ENCODE peak calls at places on chromosomes 3 and 15, in ten cellular contexts. One of them, this sample, is unnamed.
A peak's percentile ranks its signal among the peaks of the same experiment; 100 is the strongest.

GRCh38 chr3:158460929-158461328 is 110.1 kb upstream of the MLF1 start:
- DNase-seq in H1: no peak
- DNase-seq in NCI-H1436: no peak
- DNase-seq in activated CD4-positive, alpha-beta memory T cell treated with anti-CD3 and anti-CD28 coated beads, Interleukin-2, amount 10 ng/mL, durations not matched to agents 7 days and 5 days: no peak
- DNase-seq in GM04503: no peak
- DNase-seq in NCI-H187 treated with DMSO at 0.1 percent for 48 hours: no peak
- DNase-seq in AG08396: no peak
- DNase-seq in ovary: no peak
- DNase-seq in T-cell: no peak
- DNase-seq in effector memory CD4-positive, alpha-beta T cell: no peak
- DNase-seq in this sample: no peak

GRCh38 chr3:150235799-150236198 is 172.3 kb upstream of the TSC22D2 start:
- DNase-seq in GM04503: peak; percentile 91
- DNase-seq in T-cell: no peak
- DNase-seq in effector memory CD4-positive, alpha-beta T cell: no peak
- DNase-seq in activated CD4-positive, alpha-beta memory T cell treated with anti-CD3 and anti-CD28 coated beads, Interleukin-2, amount 10 ng/mL, durations not matched to agents 7 days and 5 days: no peak
- DNase-seq in NCI-H1436: no peak
- DNase-seq in AG08396: peak; percentile 52
- DNase-seq in ovary: no peak
- DNase-seq in H1: no peak
- DNase-seq in NCI-H187 treated with DMSO at 0.1 percent for 48 hours: no peak
- DNase-seq in this sample: no peak

GRCh38 chr3:33096103-33096868 is 660 bp downstream of the GLB1 start:
- DNase-seq in effector memory CD4-positive, alpha-beta T cell: peak; percentile 27
- DNase-seq in T-cell: peak; percentile 22
- DNase-seq in AG08396: peak; percentile 63
- DNase-seq in H1: no peak
- DNase-seq in ovary: peak; percentile 40
- DNase-seq in GM04503: no peak
- DNase-seq in activated CD4-positive, alpha-beta memory T cell treated with anti-CD3 and anti-CD28 coated beads, Interleukin-2, amount 10 ng/mL, durations not matched to agents 7 days and 5 days: peak; percentile 54
- DNase-seq in NCI-H187 treated with DMSO at 0.1 percent for 48 hours: no peak
- DNase-seq in NCI-H1436: no peak
- DNase-seq in this sample: peak; percentile 35

GRCh38 chr3:16102905-16103364 is 71.5 kb upstream of the GALNT15 start:
- DNase-seq in ovary: no peak
- DNase-seq in activated CD4-positive, alpha-beta memory T cell treated with anti-CD3 and anti-CD28 coated beads, Interleukin-2, amount 10 ng/mL, durations not matched to agents 7 days and 5 days: no peak
- DNase-seq in AG08396: peak; percentile 42
- DNase-seq in NCI-H187 treated with DMSO at 0.1 percent for 48 hours: no peak
- DNase-seq in GM04503: peak; percentile 85
- DNase-seq in NCI-H1436: no peak
- DNase-seq in effector memory CD4-positive, alpha-beta T cell: no peak
- DNase-seq in T-cell: no peak
- DNase-seq in H1: no peak
- DNase-seq in this sample: no peak

GRCh38 chr3:107153981-107154380 is 223.3 kb upstream of the CCDC54 start:
- DNase-seq in NCI-H187 treated with DMSO at 0.1 percent for 48 hours: no peak
- DNase-seq in T-cell: no peak
- DNase-seq in GM04503: no peak
- DNase-seq in NCI-H1436: no peak
- DNase-seq in activated CD4-positive, alpha-beta memory T cell treated with anti-CD3 and anti-CD28 coated beads, Interleukin-2, amount 10 ng/mL, durations not matched to agents 7 days and 5 days: no peak
- DNase-seq in AG08396: no peak
- DNase-seq in H1: no peak
- DNase-seq in ovary: no peak
- DNase-seq in effector memory CD4-positive, alpha-beta T cell: no peak
- DNase-seq in this sample: no peak

GRCh38 chr3:186298876-186299275 is 63.2 kb downstream of the DGKG start:
- DNase-seq in T-cell: no peak
- DNase-seq in NCI-H1436: no peak
- DNase-seq in H1: no peak
- DNase-seq in NCI-H187 treated with DMSO at 0.1 percent for 48 hours: no peak
- DNase-seq in AG08396: no peak
- DNase-seq in GM04503: no peak
- DNase-seq in activated CD4-positive, alpha-beta memory T cell treated with anti-CD3 and anti-CD28 coated beads, Interleukin-2, amount 10 ng/mL, durations not matched to agents 7 days and 5 days: no peak
- DNase-seq in effector memory CD4-positive, alpha-beta T cell: no peak
- DNase-seq in ovary: no peak
- DNase-seq in this sample: no peak

GRCh38 chr15:43748376-43748775 is 2.1 kb downstream of the PDIA3 start:
- DNase-seq in effector memory CD4-positive, alpha-beta T cell: peak; percentile 10
- DNase-seq in H1: no peak
- DNase-seq in T-cell: no peak
- DNase-seq in AG08396: peak; percentile 25
- DNase-seq in NCI-H1436: no peak
- DNase-seq in ovary: no peak
- DNase-seq in activated CD4-positive, alpha-beta memory T cell treated with anti-CD3 and anti-CD28 coated beads, Interleukin-2, amount 10 ng/mL, durations not matched to agents 7 days and 5 days: no peak
- DNase-seq in NCI-H187 treated with DMSO at 0.1 percent for 48 hours: no peak
- DNase-seq in GM04503: no peak
- DNase-seq in this sample: no peak

GRCh38 chr3:104717828-104718196 is 648.9 kb upstream of the ALCAM start:
- DNase-seq in H1: no peak
- DNase-seq in activated CD4-positive, alpha-beta memory T cell treated with anti-CD3 and anti-CD28 coated beads, Interleukin-2, amount 10 ng/mL, durations not matched to agents 7 days and 5 days: no peak
- DNase-seq in NCI-H1436: no peak
- DNase-seq in T-cell: no peak
- DNase-seq in effector memory CD4-positive, alpha-beta T cell: no peak
- DNase-seq in ovary: no peak
- DNase-seq in GM04503: no peak
- DNase-seq in AG08396: no peak
- DNase-seq in NCI-H187 treated with DMSO at 0.1 percent for 48 hours: no peak
- DNase-seq in this sample: no peak

GRCh38 chr3:100044369-100044768 is 69.9 kb downstream of the FILIP1L start:
- DNase-seq in activated CD4-positive, alpha-beta memory T cell treated with anti-CD3 and anti-CD28 coated beads, Interleukin-2, amount 10 ng/mL, durations not matched to agents 7 days and 5 days: no peak
- DNase-seq in NCI-H1436: no peak
- DNase-seq in GM04503: no peak
- DNase-seq in NCI-H187 treated with DMSO at 0.1 percent for 48 hours: no peak
- DNase-seq in ovary: no peak
- DNase-seq in AG08396: no peak
- DNase-seq in effector memory CD4-positive, alpha-beta T cell: no peak
- DNase-seq in H1: no peak
- DNase-seq in T-cell: no peak
- DNase-seq in this sample: no peak

GRCh38 chr15:64006642-64007041 is 39.6 kb downstream of the DAPK2 start:
- DNase-seq in GM04503: no peak
- DNase-seq in effector memory CD4-positive, alpha-beta T cell: no peak
- DNase-seq in ovary: no peak
- DNase-seq in AG08396: no peak
- DNase-seq in activated CD4-positive, alpha-beta memory T cell treated with anti-CD3 and anti-CD28 coated beads, Interleukin-2, amount 10 ng/mL, durations not matched to agents 7 days and 5 days: no peak
- DNase-seq in NCI-H187 treated with DMSO at 0.1 percent for 48 hours: no peak
- DNase-seq in T-cell: no peak
- DNase-seq in NCI-H1436: no peak
- DNase-seq in H1: no peak
- DNase-seq in this sample: no peak

GRCh38 chr15:90436952-90437351 is 48.9 kb downstream of the IQGAP1 start:
- DNase-seq in H1: no peak
- DNase-seq in ovary: no peak
- DNase-seq in NCI-H1436: no peak
- DNase-seq in GM04503: no peak
- DNase-seq in T-cell: no peak
- DNase-seq in NCI-H187 treated with DMSO at 0.1 percent for 48 hours: no peak
- DNase-seq in activated CD4-positive, alpha-beta memory T cell treated with anti-CD3 and anti-CD28 coated beads, Interleukin-2, amount 10 ng/mL, durations not matched to agents 7 days and 5 days: no peak
- DNase-seq in AG08396: no peak
- DNase-seq in effector memory CD4-positive, alpha-beta T cell: no peak
- DNase-seq in this sample: no peak

GRCh38 chr3:17639257-17639656 is 103.2 kb downstream of the TBC1D5 start:
- DNase-seq in ovary: no peak
- DNase-seq in H1: no peak
- DNase-seq in T-cell: no peak
- DNase-seq in NCI-H1436: no peak
- DNase-seq in activated CD4-positive, alpha-beta memory T cell treated with anti-CD3 and anti-CD28 coated beads, Interleukin-2, amount 10 ng/mL, durations not matched to agents 7 days and 5 days: no peak
- DNase-seq in NCI-H187 treated with DMSO at 0.1 percent for 48 hours: no peak
- DNase-seq in effector memory CD4-positive, alpha-beta T cell: no peak
- DNase-seq in AG08396: peak; percentile 10
- DNase-seq in GM04503: peak; percentile 25
- DNase-seq in this sample: peak; percentile 7

GRCh38 chr15:63870403-63871209 is 36.9 kb upstream of the HERC1 start:
- DNase-seq in AG08396: peak; percentile 87
- DNase-seq in activated CD4-positive, alpha-beta memory T cell treated with anti-CD3 and anti-CD28 coated beads, Interleukin-2, amount 10 ng/mL, durations not matched to agents 7 days and 5 days: no peak
- DNase-seq in NCI-H187 treated with DMSO at 0.1 percent for 48 hours: no peak
- DNase-seq in ovary: no peak
- DNase-seq in H1: peak; percentile 9
- DNase-seq in T-cell: no peak
- DNase-seq in effector memory CD4-positive, alpha-beta T cell: no peak
- DNase-seq in NCI-H1436: no peak
- DNase-seq in GM04503: peak; percentile 35
- DNase-seq in this sample: peak; percentile 80

GRCh38 chr15:88981244-88982215 is 68.4 kb upstream of the MFGE8 start:
- DNase-seq in NCI-H1436: no peak
- DNase-seq in NCI-H187 treated with DMSO at 0.1 percent for 48 hours: no peak
- DNase-seq in GM04503: no peak
- DNase-seq in H1: no peak
- DNase-seq in activated CD4-positive, alpha-beta memory T cell treated with anti-CD3 and anti-CD28 coated beads, Interleukin-2, amount 10 ng/mL, durations not matched to agents 7 days and 5 days: no peak
- DNase-seq in T-cell: no peak
- DNase-seq in ovary: no peak
- DNase-seq in AG08396: no peak
- DNase-seq in effector memory CD4-positive, alpha-beta T cell: no peak
- DNase-seq in this sample: no peak

GRCh38 chr15:50107157-50107556 is 11.9 kb downstream of the ATP8B4 start:
- DNase-seq in H1: no peak
- DNase-seq in T-cell: no peak
- DNase-seq in NCI-H187 treated with DMSO at 0.1 percent for 48 hours: no peak
- DNase-seq in ovary: no peak
- DNase-seq in NCI-H1436: no peak
- DNase-seq in AG08396: no peak
- DNase-seq in activated CD4-positive, alpha-beta memory T cell treated with anti-CD3 and anti-CD28 coated beads, Interleukin-2, amount 10 ng/mL, durations not matched to agents 7 days and 5 days: no peak
- DNase-seq in effector memory CD4-positive, alpha-beta T cell: no peak
- DNase-seq in GM04503: no peak
- DNase-seq in this sample: no peak

GRCh38 chr3:80677796-80678195 is 910.0 kb upstream of the ROBO1 start:
- DNase-seq in GM04503: no peak
- DNase-seq in NCI-H1436: no peak
- DNase-seq in activated CD4-positive, alpha-beta memory T cell treated with anti-CD3 and anti-CD28 coated beads, Interleukin-2, amount 10 ng/mL, durations not matched to agents 7 days and 5 days: no peak
- DNase-seq in ovary: no peak
- DNase-seq in NCI-H187 treated with DMSO at 0.1 percent for 48 hours: no peak
- DNase-seq in H1: no peak
- DNase-seq in T-cell: no peak
- DNase-seq in AG08396: no peak
- DNase-seq in effector memory CD4-positive, alpha-beta T cell: no peak
- DNase-seq in this sample: peak; percentile 32

GRCh38 chr3:27680517-27681246 is 41.4 kb downstream of the EOMES start:
- DNase-seq in GM04503: no peak
- DNase-seq in T-cell: no peak
- DNase-seq in ovary: no peak
- DNase-seq in AG08396: no peak
- DNase-seq in activated CD4-positive, alpha-beta memory T cell treated with anti-CD3 and anti-CD28 coated beads, Interleukin-2, amount 10 ng/mL, durations not matched to agents 7 days and 5 days: no peak
- DNase-seq in effector memory CD4-positive, alpha-beta T cell: no peak
- DNase-seq in NCI-H1436: no peak
- DNase-seq in H1: peak; percentile 39
- DNase-seq in NCI-H187 treated with DMSO at 0.1 percent for 48 hours: no peak
- DNase-seq in this sample: no peak

GRCh38 chr3:104108522-104108921 is 1258.2 kb upstream of the ALCAM start:
- DNase-seq in ovary: no peak
- DNase-seq in effector memory CD4-positive, alpha-beta T cell: no peak
- DNase-seq in T-cell: no peak
- DNase-seq in AG08396: no peak
- DNase-seq in GM04503: no peak
- DNase-seq in NCI-H187 treated with DMSO at 0.1 percent for 48 hours: no peak
- DNase-seq in NCI-H1436: no peak
- DNase-seq in H1: no peak
- DNase-seq in activated CD4-positive, alpha-beta memory T cell treated with anti-CD3 and anti-CD28 coated beads, Interleukin-2, amount 10 ng/mL, durations not matched to agents 7 days and 5 days: no peak
- DNase-seq in this sample: no peak

GRCh38 chr3:152574461-152575079 is 260.4 kb upstream of the P2RY1 start:
- DNase-seq in GM04503: no peak
- DNase-seq in NCI-H1436: no peak
- DNase-seq in ovary: peak; percentile 83
- DNase-seq in T-cell: peak; percentile 4
- DNase-seq in effector memory CD4-positive, alpha-beta T cell: no peak
- DNase-seq in AG08396: peak; percentile 33
- DNase-seq in activated CD4-positive, alpha-beta memory T cell treated with anti-CD3 and anti-CD28 coated beads, Interleukin-2, amount 10 ng/mL, durations not matched to agents 7 days and 5 days: peak; percentile 24
- DNase-seq in H1: no peak
- DNase-seq in NCI-H187 treated with DMSO at 0.1 percent for 48 hours: no peak
- DNase-seq in this sample: peak; percentile 29

GRCh38 chr15:90265271-90266060 is at the start of gene NGRN:
- DNase-seq in H1: peak; percentile 50
- DNase-seq in GM04503: peak; percentile 64
- DNase-seq in NCI-H1436: peak; percentile 78
- DNase-seq in effector memory CD4-positive, alpha-beta T cell: peak; percentile 85
- DNase-seq in AG08396: peak; percentile 89
- DNase-seq in activated CD4-positive, alpha-beta memory T cell treated with anti-CD3 and anti-CD28 coated beads, Interleukin-2, amount 10 ng/mL, durations not matched to agents 7 days and 5 days: peak; percentile 94
- DNase-seq in ovary: peak; percentile 92
- DNase-seq in T-cell: peak; percentile 91
- DNase-seq in NCI-H187 treated with DMSO at 0.1 percent for 48 hours: peak; percentile 42
- DNase-seq in this sample: peak; percentile 90

GRCh38 chr3:159884661-159885402 is 103.8 kb upstream of the IL12A start:
- DNase-seq in GM04503: no peak
- DNase-seq in T-cell: no peak
- DNase-seq in ovary: no peak
- DNase-seq in effector memory CD4-positive, alpha-beta T cell: no peak
- DNase-seq in AG08396: peak; percentile 34
- DNase-seq in activated CD4-positive, alpha-beta memory T cell treated with anti-CD3 and anti-CD28 coated beads, Interleukin-2, amount 10 ng/mL, durations not matched to agents 7 days and 5 days: no peak
- DNase-seq in NCI-H187 treated with DMSO at 0.1 percent for 48 hours: no peak
- DNase-seq in H1: no peak
- DNase-seq in NCI-H1436: peak; percentile 25
- DNase-seq in this sample: peak; percentile 44

GRCh38 chr3:52054689-52055511 is 1.5 kb downstream of the DUSP7 start:
- DNase-seq in activated CD4-positive, alpha-beta memory T cell treated with anti-CD3 and anti-CD28 coated beads, Interleukin-2, amount 10 ng/mL, durations not matched to agents 7 days and 5 days: peak; percentile 38
- DNase-seq in NCI-H187 treated with DMSO at 0.1 percent for 48 hours: no peak
- DNase-seq in ovary: no peak
- DNase-seq in effector memory CD4-positive, alpha-beta T cell: no peak
- DNase-seq in AG08396: peak; percentile 68
- DNase-seq in T-cell: no peak
- DNase-seq in NCI-H1436: no peak
- DNase-seq in H1: no peak
- DNase-seq in GM04503: no peak
- DNase-seq in this sample: no peak

This sample was measured in HTR-8/SVneo.